ENCODE peak calls at places on chromosomes 2 and 18, in ten cellular contexts. B is naive thymus-derived CD4-positive, alpha-beta T cell; Q is trophoblast cell; S is small intestine; R is cardiac muscle cell; D is Panc1; P is neural progenitor cell; G is heart left ventricle; Y is stomach; W is thoracic aorta. J is an unnamed sample.

GRCh38 chr2:70596739-70597138 is 43.1 kb upstream of the TGFA start:
- DNase-seq in B (no peak), Q (no peak), S (peak; percentile 31), R (no peak), D (no peak), P (no peak), G (no peak), Y (no peak), W (no peak), J (no peak)

GRCh38 chr2:177275671-177276070 is 11.1 kb upstream of the NFE2L2 start:
- DNase-seq in B (no peak), Q (no peak), S (no peak), R (no peak), D (no peak), P (no peak), G (no peak), Y (no peak), W (no peak), J (no peak)

GRCh38 chr18:22846088-22846683 is 86.9 kb upstream of the RBBP8 start:
- DNase-seq in B (no peak), Q (no peak), S (peak; percentile 47), R (peak; percentile 45), D (no peak), P (peak; percentile 13), G (no peak), Y (no peak), W (no peak), J (no peak)

GRCh38 chr18:54154231-54154630 is 70.2 kb downstream of the MBD2 start:
- DNase-seq in B (no peak), Q (peak; percentile 30), S (no peak), R (no peak), D (no peak), P (no peak), G (no peak), Y (no peak), W (no peak), J (no peak)

GRCh38 chr2:71941731-71942575 is 205.7 kb downstream of the CYP26B1 start:
- DNase-seq in B (no peak), Q (no peak), S (no peak), R (no peak), D (no peak), P (no peak), G (peak; percentile 3), Y (no peak), W (no peak), J (no peak)

GRCh38 chr2:141923657-141924056 is 207.2 kb downstream of the LRP1B start:
- DNase-seq in B (no peak), Q (no peak), S (no peak), R (no peak), D (no peak), P (no peak), G (no peak), Y (no peak), W (no peak), J (no peak)

GRCh38 chr2:121944072-121944829 is 188.8 kb downstream of the TSN start:
- DNase-seq in B (no peak), Q (peak; percentile 52), S (no peak), R (no peak), D (no peak), P (no peak), G (no peak), Y (no peak), W (no peak), J (no peak)

GRCh38 chr18:21548647-21549046 is 51.9 kb downstream of the ESCO1 start:
- DNase-seq in B (no peak), Q (no peak), S (no peak), R (no peak), D (no peak), P (no peak), G (no peak), Y (no peak), W (no peak), J (no peak)

GRCh38 chr18:23588836-23589560 is 2.7 kb upstream of the NPC1 start:
- DNase-seq in B (no peak), Q (no peak), S (no peak), R (no peak), D (no peak), P (peak; percentile 58), G (no peak), Y (no peak), W (no peak), J (no peak)

GRCh38 chr2:178219247-178219646 is 24.9 kb downstream of the OSBPL6 start:
- DNase-seq in B (no peak), Q (no peak), S (no peak), R (no peak), D (no peak), P (no peak), G (no peak), Y (no peak), W (no peak), J (no peak)

GRCh38 chr18:75141166-75141565 is 67.8 kb downstream of the PTGR3 start:
- DNase-seq in B (no peak), Q (no peak), S (no peak), R (no peak), D (no peak), P (no peak), G (no peak), Y (no peak), W (no peak), J (no peak)

GRCh38 chr2:102029405-102029804 is 37.6 kb downstream of the IL1R2 start:
- DNase-seq in B (no peak), Q (no peak), S (no peak), R (no peak), D (no peak), P (no peak), G (no peak), Y (no peak), W (no peak), J (no peak)

GRCh38 chr2:102027036-102027702 is 35.4 kb downstream of the IL1R2 start:
- DNase-seq in B (no peak), Q (peak; percentile 64), S (no peak), R (no peak), D (no peak), P (no peak), G (no peak), Y (no peak), W (no peak), J (no peak)

GRCh38 chr2:102028470-102028869 is 36.7 kb downstream of the IL1R2 start:
- DNase-seq in B (no peak), Q (no peak), S (no peak), R (no peak), D (no peak), P (no peak), G (no peak), Y (no peak), W (no peak), J (no peak)

GRCh38 chr2:102025583-102026267 is 34.0 kb downstream of the IL1R2 start:
- DNase-seq in B (no peak), Q (no peak), S (no peak), R (no peak), D (no peak), P (no peak), G (no peak), Y (no peak), W (no peak), J (no peak)

GRCh38 chr2:102027703-102028059 is 35.9 kb downstream of the IL1R2 start:
- DNase-seq in B (no peak), Q (no peak), S (no peak), R (no peak), D (no peak), P (no peak), G (no peak), Y (no peak), W (no peak), J (no peak)
- H3K4me1 ChIP-seq in B (no peaks in the 10 kb centered on the region), Q (peaks cover 5% of the 10 kb centered on the region), S (no peaks in the 10 kb centered on the region), R (no peaks in the 10 kb centered on the region), D (no peaks in the 10 kb centered on the region), P (no peaks in the 10 kb centered on the region), G (peaks cover 24% of the 10 kb centered on the region), Y (peaks cover 7% of the 10 kb centered on the region), W (peaks cover 19% of the 10 kb centered on the region), J (no peaks in the 10 kb centered on the region)

GRCh38 chr18:70415823-70416488 is 127.1 kb downstream of the SOCS6 start:
- DNase-seq in B (no peak), Q (no peak), S (peak; percentile 84), R (no peak), D (no peak), P (no peak), G (no peak), Y (peak; percentile 51), W (no peak), J (no peak)
- H3K27ac ChIP-seq in B (no peak overlapping the region), Q (no peak overlapping the region), S (no peak overlapping the region), R (no peak overlapping the region), D (peak overlapping the region; percentile 100), P (no peak overlapping the region), G (no peak overlapping the region), Y (no peak overlapping the region), W (no peak overlapping the region), J (no peak overlapping the region)

GRCh38 chr2:218899147-218899546 is 18.5 kb downstream of the WNT10A start:
- DNase-seq in B (no peak), Q (no peak), S (no peak), R (no peak), D (no peak), P (peak; percentile 54), G (no peak), Y (no peak), W (no peak), J (no peak)

GRCh38 chr2:218895758-218896500 is 15.3 kb downstream of the WNT10A start:
- DNase-seq in B (no peak), Q (no peak), S (no peak), R (no peak), D (no peak), P (no peak), G (no peak), Y (no peak), W (no peak), J (no peak)

GRCh38 chr2:218898109-218898878 is 17.6 kb downstream of the WNT10A start:
- DNase-seq in B (peak; percentile 72), Q (no peak), S (peak; percentile 39), R (peak; percentile 74), D (no peak), P (peak; percentile 88), G (peak; percentile 58), Y (peak; percentile 79), W (no peak), J (peak; percentile 77)

GRCh38 chr2:218896501-218897393 is 16.1 kb downstream of the WNT10A start:
- DNase-seq in B (peak; percentile 79), Q (peak; percentile 32), S (no peak), R (no peak), D (no peak), P (peak; percentile 58), G (no peak), Y (peak; percentile 41), W (no peak), J (peak; percentile 97)

GRCh38 chr2:218897394-218898108 is 16.9 kb downstream of the WNT10A start:
- DNase-seq in B (no peak), Q (no peak), S (no peak), R (no peak), D (no peak), P (peak; percentile 40), G (no peak), Y (no peak), W (no peak), J (peak; percentile 27)
- H3K4me1 ChIP-seq in B (peaks cover 45% of the 10 kb centered on the region), Q (peaks cover 46% of the 10 kb centered on the region), S (no peaks in the 10 kb centered on the region), R (no peaks in the 10 kb centered on the region), D (peaks cover 50% of the 10 kb centered on the region), P (peaks cover 10% of the 10 kb centered on the region), G (peaks cover 26% of the 10 kb centered on the region), Y (peaks cover 34% of the 10 kb centered on the region), W (peaks cover 15% of the 10 kb centered on the region), J (peaks cover 50% of the 10 kb centered on the region)

GRCh38 chr2:182049783-182050182 is 64.1 kb downstream of the PPP1R1C start:
- DNase-seq in B (no peak), Q (no peak), S (no peak), R (no peak), D (no peak), P (no peak), G (no peak), Y (no peak), W (no peak), J (no peak)
- H3K27ac ChIP-seq in B (no peak overlapping the region), Q (no peak overlapping the region), S (no peak overlapping the region), R (no peak overlapping the region), D (no peak overlapping the region), P (no peak overlapping the region), G (no peak overlapping the region), Y (no peak overlapping the region), W (peak overlapping the region; percentile 1), J (no peak overlapping the region)

GRCh38 chr2:101771911-101772321 is 74.4 kb downstream of the MAP4K4 start:
- DNase-seq in B (no peak), Q (no peak), S (no peak), R (no peak), D (no peak), P (no peak), G (no peak), Y (no peak), W (no peak), J (no peak)
- H3K4me1 ChIP-seq in B (peaks cover 17% of the 10 kb centered on the region), Q (peaks cover 29% of the 10 kb centered on the region), S (no peaks in the 10 kb centered on the region), R (peaks cover 42% of the 10 kb centered on the region), D (peaks cover 21% of the 10 kb centered on the region), P (peaks cover 82% of the 10 kb centered on the region), G (peaks cover 88% of the 10 kb centered on the region), Y (peaks cover 36% of the 10 kb centered on the region), W (peaks cover 43% of the 10 kb centered on the region), J (no peaks in the 10 kb centered on the region)